ENCODE peak calls at places on chromosome 6, in ten cellular contexts. One of them, this sample, is unnamed.

GRCh38 chr6:149766156-149766768 is 16.7 kb downstream of the PCMT1 start:
- DNase-seq in AG09309: peak
- DNase-seq in T-helper 2 cell: no peak
- DNase-seq in mammary epithelial cell: peak
- DNase-seq in naive thymus-derived CD8-positive, alpha-beta T cell: no peak
- DNase-seq in lung microvascular endothelial cell: peak
- DNase-seq in epithelial cell of proximal tubule: no peak
- DNase-seq in PC-3: peak
- DNase-seq in foreskin fibroblast: peak
- DNase-seq in ovary: no peak
- DNase-seq in this sample: no peak

GRCh38 chr6:6006428-6007310 is at the start of gene NRN1:
- DNase-seq in T-helper 2 cell: peak
- DNase-seq in ovary: no peak
- DNase-seq in epithelial cell of proximal tubule: no peak
- DNase-seq in lung microvascular endothelial cell: peak
- DNase-seq in naive thymus-derived CD8-positive, alpha-beta T cell: no peak
- DNase-seq in mammary epithelial cell: peak
- DNase-seq in foreskin fibroblast: no peak
- DNase-seq in AG09309: no peak
- DNase-seq in PC-3: no peak
- DNase-seq in this sample: no peak

GRCh38 chr6:169445661-169446581 is 192.3 kb upstream of the THBS2 start:
- DNase-seq in mammary epithelial cell: no peak
- DNase-seq in lung microvascular endothelial cell: no peak
- DNase-seq in AG09309: no peak
- DNase-seq in PC-3: no peak
- DNase-seq in T-helper 2 cell: no peak
- DNase-seq in epithelial cell of proximal tubule: no peak
- DNase-seq in foreskin fibroblast: no peak
- DNase-seq in ovary: no peak
- DNase-seq in naive thymus-derived CD8-positive, alpha-beta T cell: no peak
- DNase-seq in this sample: no peak

GRCh38 chr6:137216106-137216505 is 3.1 kb downstream of the IFNGR1 start:
- DNase-seq in naive thymus-derived CD8-positive, alpha-beta T cell: no peak
- DNase-seq in mammary epithelial cell: peak
- DNase-seq in epithelial cell of proximal tubule: no peak
- DNase-seq in T-helper 2 cell: no peak
- DNase-seq in lung microvascular endothelial cell: no peak
- DNase-seq in PC-3: no peak
- DNase-seq in foreskin fibroblast: no peak
- DNase-seq in AG09309: no peak
- DNase-seq in ovary: no peak
- DNase-seq in this sample: no peak

GRCh38 chr6:153214439-153214838 is 83.4 kb upstream of the RGS17 start:
- DNase-seq in epithelial cell of proximal tubule: no peak
- DNase-seq in AG09309: no peak
- DNase-seq in foreskin fibroblast: no peak
- DNase-seq in T-helper 2 cell: no peak
- DNase-seq in ovary: no peak
- DNase-seq in PC-3: no peak
- DNase-seq in lung microvascular endothelial cell: peak
- DNase-seq in mammary epithelial cell: no peak
- DNase-seq in naive thymus-derived CD8-positive, alpha-beta T cell: no peak
- DNase-seq in this sample: no peak

GRCh38 chr6:45959534-45960195 is 56.0 kb downstream of the CLIC5 start:
- DNase-seq in PC-3: peak
- DNase-seq in foreskin fibroblast: no peak
- DNase-seq in lung microvascular endothelial cell: peak
- DNase-seq in T-helper 2 cell: no peak
- DNase-seq in naive thymus-derived CD8-positive, alpha-beta T cell: no peak
- DNase-seq in epithelial cell of proximal tubule: no peak
- DNase-seq in mammary epithelial cell: peak
- DNase-seq in ovary: no peak
- DNase-seq in AG09309: no peak
- DNase-seq in this sample: no peak

GRCh38 chr6:183668-184067 is 108.6 kb upstream of the DUSP22 start:
- DNase-seq in naive thymus-derived CD8-positive, alpha-beta T cell: no peak
- DNase-seq in mammary epithelial cell: no peak
- DNase-seq in foreskin fibroblast: no peak
- DNase-seq in T-helper 2 cell: no peak
- DNase-seq in lung microvascular endothelial cell: no peak
- DNase-seq in PC-3: no peak
- DNase-seq in epithelial cell of proximal tubule: no peak
- DNase-seq in ovary: no peak
- DNase-seq in AG09309: no peak
- DNase-seq in this sample: no peak

GRCh38 chr6:26033942-26034354 is 53.3 kb upstream of the HFE start:
- DNase-seq in AG09309: no peak
- DNase-seq in ovary: peak
- DNase-seq in naive thymus-derived CD8-positive, alpha-beta T cell: peak
- DNase-seq in mammary epithelial cell: no peak
- DNase-seq in PC-3: no peak
- DNase-seq in epithelial cell of proximal tubule: no peak
- DNase-seq in foreskin fibroblast: no peak
- DNase-seq in lung microvascular endothelial cell: no peak
- DNase-seq in T-helper 2 cell: peak
- DNase-seq in this sample: no peak

GRCh38 chr6:139547082-139547776 is 172.8 kb upstream of the CITED2 start:
- DNase-seq in ovary: no peak
- DNase-seq in foreskin fibroblast: no peak
- DNase-seq in AG09309: no peak
- DNase-seq in lung microvascular endothelial cell: no peak
- DNase-seq in T-helper 2 cell: no peak
- DNase-seq in epithelial cell of proximal tubule: no peak
- DNase-seq in naive thymus-derived CD8-positive, alpha-beta T cell: no peak
- DNase-seq in mammary epithelial cell: no peak
- DNase-seq in PC-3: no peak
- DNase-seq in this sample: no peak

GRCh38 chr6:113187671-113188070 is 669.5 kb upstream of the MARCKS start:
- DNase-seq in mammary epithelial cell: no peak
- DNase-seq in epithelial cell of proximal tubule: no peak
- DNase-seq in AG09309: no peak
- DNase-seq in T-helper 2 cell: no peak
- DNase-seq in foreskin fibroblast: peak
- DNase-seq in PC-3: no peak
- DNase-seq in ovary: no peak
- DNase-seq in naive thymus-derived CD8-positive, alpha-beta T cell: no peak
- DNase-seq in lung microvascular endothelial cell: no peak
- DNase-seq in this sample: no peak

GRCh38 chr6:41811095-41811494 is 23.6 kb downstream of the TOMM6 start:
- DNase-seq in lung microvascular endothelial cell: no peak
- DNase-seq in epithelial cell of proximal tubule: no peak
- DNase-seq in AG09309: no peak
- DNase-seq in mammary epithelial cell: no peak
- DNase-seq in naive thymus-derived CD8-positive, alpha-beta T cell: no peak
- DNase-seq in T-helper 2 cell: no peak
- DNase-seq in PC-3: no peak
- DNase-seq in foreskin fibroblast: no peak
- DNase-seq in ovary: no peak
- DNase-seq in this sample: no peak

GRCh38 chr6:151044465-151045441 is 179.3 kb downstream of the MTHFD1L start:
- DNase-seq in foreskin fibroblast: peak
- DNase-seq in lung microvascular endothelial cell: peak
- DNase-seq in T-helper 2 cell: no peak
- DNase-seq in ovary: peak
- DNase-seq in mammary epithelial cell: no peak
- DNase-seq in epithelial cell of proximal tubule: peak
- DNase-seq in naive thymus-derived CD8-positive, alpha-beta T cell: no peak
- DNase-seq in AG09309: no peak
- DNase-seq in PC-3: peak
- DNase-seq in this sample: no peak

GRCh38 chr6:123001540-123001939 is 5.5 kb downstream of the CLVS2 start:
- DNase-seq in ovary: no peak
- DNase-seq in T-helper 2 cell: no peak
- DNase-seq in naive thymus-derived CD8-positive, alpha-beta T cell: no peak
- DNase-seq in epithelial cell of proximal tubule: no peak
- DNase-seq in mammary epithelial cell: no peak
- DNase-seq in lung microvascular endothelial cell: no peak
- DNase-seq in PC-3: no peak
- DNase-seq in foreskin fibroblast: no peak
- DNase-seq in AG09309: no peak
- DNase-seq in this sample: no peak

GRCh38 chr6:90103056-90103793 is 193.4 kb downstream of the BACH2 start:
- DNase-seq in mammary epithelial cell: no peak
- DNase-seq in naive thymus-derived CD8-positive, alpha-beta T cell: no peak
- DNase-seq in ovary: no peak
- DNase-seq in PC-3: peak
- DNase-seq in epithelial cell of proximal tubule: no peak
- DNase-seq in lung microvascular endothelial cell: no peak
- DNase-seq in AG09309: no peak
- DNase-seq in T-helper 2 cell: peak
- DNase-seq in foreskin fibroblast: peak
- DNase-seq in this sample: peak

GRCh38 chr6:53741417-53741816 is 53.4 kb upstream of the LRRC1 start:
- DNase-seq in foreskin fibroblast: no peak
- DNase-seq in naive thymus-derived CD8-positive, alpha-beta T cell: no peak
- DNase-seq in PC-3: no peak
- DNase-seq in epithelial cell of proximal tubule: no peak
- DNase-seq in AG09309: no peak
- DNase-seq in ovary: no peak
- DNase-seq in T-helper 2 cell: peak
- DNase-seq in mammary epithelial cell: no peak
- DNase-seq in lung microvascular endothelial cell: no peak
- DNase-seq in this sample: peak

GRCh38 chr6:77633471-77633870 is 19.4 kb upstream of the MEI4 start:
- DNase-seq in epithelial cell of proximal tubule: no peak
- DNase-seq in naive thymus-derived CD8-positive, alpha-beta T cell: no peak
- DNase-seq in ovary: no peak
- DNase-seq in PC-3: no peak
- DNase-seq in T-helper 2 cell: no peak
- DNase-seq in foreskin fibroblast: no peak
- DNase-seq in AG09309: no peak
- DNase-seq in lung microvascular endothelial cell: no peak
- DNase-seq in mammary epithelial cell: no peak
- DNase-seq in this sample: no peak

GRCh38 chr6:35589904-35590303 is 77.2 kb upstream of the TULP1 start:
- DNase-seq in epithelial cell of proximal tubule: no peak
- DNase-seq in AG09309: no peak
- DNase-seq in lung microvascular endothelial cell: no peak
- DNase-seq in mammary epithelial cell: no peak
- DNase-seq in PC-3: no peak
- DNase-seq in ovary: no peak
- DNase-seq in T-helper 2 cell: no peak
- DNase-seq in naive thymus-derived CD8-positive, alpha-beta T cell: no peak
- DNase-seq in foreskin fibroblast: no peak
- DNase-seq in this sample: no peak

This sample was measured in CD4-positive, CD25-positive, alpha-beta regulatory T cell.